ENCODE peak calls at places on chromosomes 12 and 14, in seven cellular contexts. One of them, this sample, is unnamed.

GRCh38 chr12:118061876-118062791 is 1.2 kb upstream of the WSB2 start:
- DNase-seq in T-cell: no peak
- DNase-seq in stimulated activated CD4-positive, alpha-beta T cell treated with anti-CD3 and anti-CD28 coated beads, Interleukin-4, amount 100 ng/mL, for 4 hours: peak
- DNase-seq in cardiac muscle cell: peak
- DNase-seq in fibroblast of mammary gland: peak
- DNase-seq in BJ: no peak
- DNase-seq in naive thymus-derived CD4-positive, alpha-beta T cell: no peak
- DNase-seq in this sample: peak

GRCh38 chr12:118354903-118355302 is 17.8 kb downstream of the TAOK3 start:
- DNase-seq in T-cell: no peak
- DNase-seq in stimulated activated CD4-positive, alpha-beta T cell treated with anti-CD3 and anti-CD28 coated beads, Interleukin-4, amount 100 ng/mL, for 4 hours: no peak
- DNase-seq in cardiac muscle cell: no peak
- DNase-seq in fibroblast of mammary gland: no peak
- DNase-seq in BJ: no peak
- DNase-seq in naive thymus-derived CD4-positive, alpha-beta T cell: no peak
- DNase-seq in this sample: no peak

GRCh38 chr12:123743002-123743401 is 19.1 kb upstream of the DNAH10 start:
- DNase-seq in T-cell: no peak
- DNase-seq in stimulated activated CD4-positive, alpha-beta T cell treated with anti-CD3 and anti-CD28 coated beads, Interleukin-4, amount 100 ng/mL, for 4 hours: no peak
- DNase-seq in cardiac muscle cell: no peak
- DNase-seq in fibroblast of mammary gland: no peak
- DNase-seq in BJ: no peak
- DNase-seq in naive thymus-derived CD4-positive, alpha-beta T cell: peak
- DNase-seq in this sample: no peak

GRCh38 chr12:3214508-3215365 is 137.6 kb downstream of the TSPAN9 start:
- DNase-seq in T-cell: no peak
- DNase-seq in stimulated activated CD4-positive, alpha-beta T cell treated with anti-CD3 and anti-CD28 coated beads, Interleukin-4, amount 100 ng/mL, for 4 hours: no peak
- DNase-seq in cardiac muscle cell: no peak
- DNase-seq in fibroblast of mammary gland: no peak
- DNase-seq in BJ: no peak
- DNase-seq in naive thymus-derived CD4-positive, alpha-beta T cell: no peak
- DNase-seq in this sample: peak

GRCh38 chr14:92556255-92556741 is 42.7 kb downstream of the RIN3 start:
- DNase-seq in T-cell: no peak
- DNase-seq in stimulated activated CD4-positive, alpha-beta T cell treated with anti-CD3 and anti-CD28 coated beads, Interleukin-4, amount 100 ng/mL, for 4 hours: no peak
- DNase-seq in cardiac muscle cell: no peak
- DNase-seq in fibroblast of mammary gland: peak
- DNase-seq in BJ: no peak
- DNase-seq in naive thymus-derived CD4-positive, alpha-beta T cell: no peak
- DNase-seq in this sample: no peak

GRCh38 chr12:44154128-44154527 is 318.2 kb downstream of the TMEM117 start:
- DNase-seq in T-cell: no peak
- DNase-seq in stimulated activated CD4-positive, alpha-beta T cell treated with anti-CD3 and anti-CD28 coated beads, Interleukin-4, amount 100 ng/mL, for 4 hours: no peak
- DNase-seq in cardiac muscle cell: peak
- DNase-seq in fibroblast of mammary gland: peak
- DNase-seq in BJ: peak
- DNase-seq in naive thymus-derived CD4-positive, alpha-beta T cell: no peak
- DNase-seq in this sample: no peak

GRCh38 chr12:70619471-70620152 is 17.6 kb downstream of the PTPRB start:
- DNase-seq in T-cell: no peak
- DNase-seq in stimulated activated CD4-positive, alpha-beta T cell treated with anti-CD3 and anti-CD28 coated beads, Interleukin-4, amount 100 ng/mL, for 4 hours: no peak
- DNase-seq in cardiac muscle cell: no peak
- DNase-seq in fibroblast of mammary gland: no peak
- DNase-seq in BJ: peak
- DNase-seq in naive thymus-derived CD4-positive, alpha-beta T cell: no peak
- DNase-seq in this sample: no peak

GRCh38 chr12:117134059-117134458 is 34.8 kb upstream of the TESC start:
- DNase-seq in T-cell: peak
- DNase-seq in stimulated activated CD4-positive, alpha-beta T cell treated with anti-CD3 and anti-CD28 coated beads, Interleukin-4, amount 100 ng/mL, for 4 hours: peak
- DNase-seq in cardiac muscle cell: no peak
- DNase-seq in fibroblast of mammary gland: no peak
- DNase-seq in BJ: no peak
- DNase-seq in naive thymus-derived CD4-positive, alpha-beta T cell: peak
- DNase-seq in this sample: no peak

GRCh38 chr14:90521121-90521929 is 124.5 kb downstream of the CALM1 start:
- DNase-seq in T-cell: no peak
- DNase-seq in stimulated activated CD4-positive, alpha-beta T cell treated with anti-CD3 and anti-CD28 coated beads, Interleukin-4, amount 100 ng/mL, for 4 hours: no peak
- DNase-seq in cardiac muscle cell: peak
- DNase-seq in fibroblast of mammary gland: no peak
- DNase-seq in BJ: no peak
- DNase-seq in naive thymus-derived CD4-positive, alpha-beta T cell: no peak
- DNase-seq in this sample: no peak

GRCh38 chr12:114916124-114916523 is 232.1 kb upstream of the TBX3 start:
- DNase-seq in T-cell: no peak
- DNase-seq in stimulated activated CD4-positive, alpha-beta T cell treated with anti-CD3 and anti-CD28 coated beads, Interleukin-4, amount 100 ng/mL, for 4 hours: no peak
- DNase-seq in cardiac muscle cell: peak
- DNase-seq in fibroblast of mammary gland: peak
- DNase-seq in BJ: peak
- DNase-seq in naive thymus-derived CD4-positive, alpha-beta T cell: no peak
- DNase-seq in this sample: no peak

GRCh38 chr12:110739894-110740293 is 2.8 kb downstream of the PPP1CC start:
- DNase-seq in T-cell: no peak
- DNase-seq in stimulated activated CD4-positive, alpha-beta T cell treated with anti-CD3 and anti-CD28 coated beads, Interleukin-4, amount 100 ng/mL, for 4 hours: no peak
- DNase-seq in cardiac muscle cell: no peak
- DNase-seq in fibroblast of mammary gland: no peak
- DNase-seq in BJ: no peak
- DNase-seq in naive thymus-derived CD4-positive, alpha-beta T cell: no peak
- DNase-seq in this sample: no peak

GRCh38 chr12:33427071-33427470 is 12.5 kb downstream of the SYT10 start:
- DNase-seq in T-cell: no peak
- DNase-seq in stimulated activated CD4-positive, alpha-beta T cell treated with anti-CD3 and anti-CD28 coated beads, Interleukin-4, amount 100 ng/mL, for 4 hours: no peak
- DNase-seq in cardiac muscle cell: no peak
- DNase-seq in fibroblast of mammary gland: peak
- DNase-seq in BJ: no peak
- DNase-seq in naive thymus-derived CD4-positive, alpha-beta T cell: no peak
- DNase-seq in this sample: no peak

GRCh38 chr12:54996235-54996634 is 11.7 kb upstream of the TESPA1 start:
- DNase-seq in T-cell: no peak
- DNase-seq in stimulated activated CD4-positive, alpha-beta T cell treated with anti-CD3 and anti-CD28 coated beads, Interleukin-4, amount 100 ng/mL, for 4 hours: no peak
- DNase-seq in cardiac muscle cell: no peak
- DNase-seq in fibroblast of mammary gland: no peak
- DNase-seq in BJ: no peak
- DNase-seq in naive thymus-derived CD4-positive, alpha-beta T cell: no peak
- DNase-seq in this sample: no peak

GRCh38 chr12:16358896-16359295 is 11.5 kb downstream of the MGST1 start:
- DNase-seq in T-cell: no peak
- DNase-seq in stimulated activated CD4-positive, alpha-beta T cell treated with anti-CD3 and anti-CD28 coated beads, Interleukin-4, amount 100 ng/mL, for 4 hours: no peak
- DNase-seq in cardiac muscle cell: no peak
- DNase-seq in fibroblast of mammary gland: no peak
- DNase-seq in BJ: no peak
- DNase-seq in naive thymus-derived CD4-positive, alpha-beta T cell: no peak
- DNase-seq in this sample: no peak

GRCh38 chr14:56896231-56896630 is 86.0 kb upstream of the OTX2 start:
- DNase-seq in T-cell: no peak
- DNase-seq in stimulated activated CD4-positive, alpha-beta T cell treated with anti-CD3 and anti-CD28 coated beads, Interleukin-4, amount 100 ng/mL, for 4 hours: no peak
- DNase-seq in cardiac muscle cell: no peak
- DNase-seq in fibroblast of mammary gland: no peak
- DNase-seq in BJ: no peak
- DNase-seq in naive thymus-derived CD4-positive, alpha-beta T cell: no peak
- DNase-seq in this sample: no peak

GRCh38 chr14:47705683-47706082 is 30.3 kb upstream of the MDGA2 start:
- DNase-seq in T-cell: no peak
- DNase-seq in stimulated activated CD4-positive, alpha-beta T cell treated with anti-CD3 and anti-CD28 coated beads, Interleukin-4, amount 100 ng/mL, for 4 hours: no peak
- DNase-seq in cardiac muscle cell: no peak
- DNase-seq in fibroblast of mammary gland: no peak
- DNase-seq in BJ: no peak
- DNase-seq in naive thymus-derived CD4-positive, alpha-beta T cell: no peak
- DNase-seq in this sample: no peak

This sample was measured in prostate gland.